ENCODE peak calls at places on chromosomes 4 and X, in nine cellular contexts. C is IMR-90, D is heart right ventricle, A is AG04450, S is psoas muscle, G is fibroblast of lung, M is ovary, L is mammary epithelial cell, F is GM23248. B is an unnamed sample.

GRCh38 chr4:104066533-104066932 is 346.7 kb upstream of the TACR3 start:
- DNase-seq in C (no peak), D (no peak), A (no peak), S (no peak), G (no peak), M (no peak), L (no peak), F (no peak), B (no peak)

GRCh38 chr4:78984593-78984992 is 45.4 kb upstream of the PAQR3 start:
- DNase-seq in C (no peak), D (no peak), A (no peak), S (no peak), G (no peak), M (no peak), L (no peak), F (no peak), B (no peak)

GRCh38 chr4:1246111-1246881 is 2.6 kb downstream of the CTBP1 start:
- DNase-seq in C (no peak), D (peak; percentile 10), A (no peak), S (peak; percentile 55), G (no peak), M (peak; percentile 8), L (peak; percentile 8), F (peak; percentile 43), B (no peak)

GRCh38 chrX:65600106-65600505 is 65.5 kb upstream of the LAS1L start:
- DNase-seq in C (no peak), D (no peak), A (no peak), S (no peak), G (no peak), M (no peak), L (no peak), F (no peak), B (no peak)

GRCh38 chr4:110287130-110287529 is 88.7 kb upstream of the ELOVL6 start:
- DNase-seq in C (peak; percentile 81), D (no peak), A (peak; percentile 49), S (no peak), G (peak; percentile 88), M (no peak), L (peak; percentile 89), F (peak; percentile 94), B (no peak)

GRCh38 chrX:134482371-134482770 is 22.4 kb downstream of the HPRT1 start:
- DNase-seq in C (no peak), D (no peak), A (no peak), S (no peak), G (peak; percentile 5), M (no peak), L (no peak), F (no peak), B (no peak)

GRCh38 chrX:150692837-150693781 is at the start of gene MTMR1:
- DNase-seq in C (no peak), D (peak; percentile 42), A (no peak), S (peak; percentile 60), G (no peak), M (peak; percentile 44), L (no peak), F (peak; percentile 49), B (no peak)

GRCh38 chrX:78886550-78886949 is 58.6 kb upstream of the P2RY10 start:
- DNase-seq in C (no peak), D (no peak), A (no peak), S (no peak), G (no peak), M (no peak), L (no peak), F (peak; percentile 43), B (no peak)

GRCh38 chr4:184932343-184932742 is 85.9 kb upstream of the HELT start:
- DNase-seq in C (no peak), D (peak; percentile 17), A (no peak), S (no peak), G (no peak), M (no peak), L (no peak), F (no peak), B (no peak)

DNA sequence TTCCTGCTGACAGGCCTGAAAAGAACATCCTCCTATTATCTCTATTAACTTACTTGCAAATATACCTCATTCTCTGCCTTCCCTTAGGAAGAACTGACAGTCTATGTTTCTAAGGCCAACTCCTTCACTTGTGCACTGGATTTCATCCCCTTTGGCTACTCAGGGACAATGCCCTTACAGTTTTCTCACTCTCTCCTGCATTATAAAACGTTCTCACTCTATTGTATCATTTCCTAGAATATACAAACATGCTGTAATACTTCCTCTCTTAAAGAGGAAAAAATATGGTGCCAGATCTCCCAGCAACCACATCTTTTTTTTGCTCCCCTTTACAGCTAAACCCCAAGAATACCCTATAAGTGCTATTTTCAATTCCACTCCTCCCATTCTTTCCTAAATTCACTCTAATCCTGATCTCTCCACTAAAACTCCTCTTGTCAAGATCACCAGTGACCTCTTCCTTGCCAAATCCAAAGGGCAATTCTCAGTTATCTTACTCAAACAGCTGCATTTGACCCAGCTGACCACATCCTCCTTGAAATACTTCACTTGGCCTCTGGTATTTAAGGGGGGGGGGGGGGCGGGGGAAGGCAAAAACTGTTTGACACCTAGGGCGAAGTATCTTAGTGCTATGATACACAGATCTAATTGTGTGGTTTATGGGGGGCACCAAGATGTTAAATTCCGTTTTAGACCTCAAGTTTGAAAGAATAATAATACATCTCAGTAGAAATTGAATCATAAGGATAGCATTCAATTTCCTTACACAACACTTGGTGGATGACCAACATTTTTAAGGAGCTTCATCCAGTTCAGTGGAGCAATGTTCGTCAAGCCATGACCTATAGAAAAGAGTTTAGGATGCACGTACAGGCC is 1.6 kb downstream of the RCHY1 start:
- DNase-seq in C (peak; percentile 54), D (no peak), A (no peak), S (no peak), G (peak; percentile 41), M (no peak), L (peak; percentile 48), F (peak; percentile 63), B (no peak)
- H3K4me3 ChIP-seq in C (peak overlapping the region; percentile 67), D (peak overlapping the region; percentile 71), A (peak overlapping the region; percentile 88), S (peak overlapping the region; percentile 80), G (peak overlapping the region; percentile 97), M (no peak overlapping the region), L (peak overlapping the region; percentile 87), F (peak overlapping the region; percentile 93), B (peak overlapping the region; percentile 73)

DNA sequence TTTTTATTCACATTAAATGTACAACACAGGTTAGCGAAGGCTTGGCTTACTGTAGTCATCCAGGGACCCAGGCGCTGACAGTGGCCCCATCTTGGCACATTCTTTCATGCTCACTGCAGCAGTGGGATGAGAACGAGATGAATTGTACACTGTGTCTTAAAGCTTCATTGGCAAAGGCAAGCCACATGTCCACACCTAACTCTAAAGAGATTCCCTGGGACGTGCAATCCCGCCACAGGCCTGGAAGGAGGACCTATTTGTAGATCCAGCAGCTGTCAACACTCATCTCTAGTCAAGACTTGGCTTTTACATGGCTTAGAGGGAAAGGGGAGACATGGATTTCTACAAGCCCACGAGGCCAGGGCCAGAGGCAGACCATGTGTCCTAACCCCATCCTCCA is 16.1 kb upstream of the CXCR3 start:
- DNase-seq in C (no peak), D (peak; percentile 21), A (no peak), S (peak; percentile 68), G (no peak), M (no peak), L (no peak), F (no peak), B (no peak)
- H3K9me3 ChIP-seq in C (no peaks in the 10 kb centered on the region), D (no peaks in the 10 kb centered on the region), A (no peaks in the 10 kb centered on the region), S (no peaks in the 10 kb centered on the region), G (no peaks in the 10 kb centered on the region), M (no peaks in the 10 kb centered on the region), L (no peaks in the 10 kb centered on the region), F (no peaks in the 10 kb centered on the region), B (no peaks in the 10 kb centered on the region)

DNA sequence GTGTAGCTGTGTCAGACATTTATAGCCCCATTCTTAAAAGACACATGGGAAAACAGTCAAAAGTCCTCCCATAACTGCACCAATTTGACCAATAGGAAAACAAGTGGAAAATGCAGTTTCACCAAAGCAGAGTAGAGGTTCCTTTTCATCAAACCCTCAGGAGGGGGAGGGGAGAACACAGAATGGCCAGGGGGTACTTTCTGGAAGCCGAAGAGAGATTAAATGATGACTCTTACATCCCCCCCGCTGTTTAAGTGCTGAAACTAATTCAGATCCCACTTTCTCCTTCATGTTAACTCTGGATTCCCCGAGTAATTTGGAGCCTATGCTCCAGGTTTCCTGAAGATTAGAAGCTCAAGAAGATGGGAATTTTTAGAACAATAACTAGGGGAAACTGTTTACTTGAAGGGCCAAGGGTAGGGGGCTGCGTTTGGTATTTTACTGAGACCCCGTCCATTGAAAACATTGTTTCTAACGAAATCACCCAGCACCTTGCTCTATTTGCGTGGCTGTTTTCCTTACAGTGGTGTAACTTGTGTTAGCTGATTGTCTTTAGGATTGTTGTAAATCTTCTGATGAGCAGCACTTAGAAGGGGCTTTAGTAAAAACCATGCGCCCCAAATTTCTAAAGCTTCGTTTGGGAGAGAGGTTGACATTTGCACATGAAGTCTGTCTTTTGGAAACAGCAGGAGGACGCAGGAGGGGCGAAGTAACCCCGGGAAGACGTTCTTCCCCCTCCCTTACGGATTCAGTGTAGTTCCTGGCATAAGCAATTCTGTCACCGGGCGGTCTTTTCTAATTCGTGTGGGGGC is 2.2 kb upstream of the LEF1 start:
- DNase-seq in C (no peak), D (no peak), A (no peak), S (no peak), G (no peak), M (no peak), L (no peak), F (no peak), B (no peak)
- H3K4me3 ChIP-seq in C (no peak overlapping the region), D (no peak overlapping the region), A (no peak overlapping the region), S (no peak overlapping the region), G (no peak overlapping the region), M (no peak overlapping the region), L (no peak overlapping the region), F (no peak overlapping the region), B (peak overlapping the region; percentile 88)

GRCh38 chrX:117092641-117093040 is 629.9 kb upstream of the CT83 start:
- DNase-seq in C (no peak), D (no peak), A (no peak), S (no peak), G (no peak), M (no peak), L (no peak), F (no peak), B (no peak)

GRCh38 chrX:117093319-117093718 is 630.5 kb upstream of the CT83 start:
- DNase-seq in C (no peak), D (no peak), A (no peak), S (no peak), G (no peak), M (no peak), L (no peak), F (no peak), B (no peak)

GRCh38 chrX:117096528-117096927 is 633.8 kb upstream of the CT83 start:
- DNase-seq in C (no peak), D (no peak), A (no peak), S (no peak), G (no peak), M (no peak), L (no peak), F (no peak), B (no peak)

GRCh38 chrX:117095393-117095792 is 632.6 kb upstream of the CT83 start:
- DNase-seq in C (no peak), D (no peak), A (no peak), S (no peak), G (no peak), M (no peak), L (no peak), F (no peak), B (no peak)

DNA sequence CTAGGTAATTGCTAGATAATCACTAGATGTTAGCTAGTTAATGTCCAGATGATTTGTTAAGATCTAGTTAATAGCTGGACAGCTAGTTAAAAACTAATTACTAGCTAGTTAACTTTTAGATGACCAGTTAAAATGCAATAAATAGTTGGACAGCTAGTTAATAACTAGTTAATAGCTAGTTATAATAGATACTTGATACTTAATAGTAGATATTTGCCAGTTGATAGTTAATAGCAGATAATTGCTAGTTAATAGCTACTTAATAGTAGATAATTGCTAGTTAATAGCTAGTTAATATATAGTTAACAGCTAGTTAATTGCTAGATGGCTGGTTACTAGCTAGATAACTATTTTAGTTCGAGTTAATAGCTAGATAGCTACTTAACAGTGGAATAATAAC is 631.4 kb upstream of the CT83 start:
- DNase-seq in C (no peak), D (no peak), A (no peak), S (no peak), G (no peak), M (no peak), L (no peak), F (no peak), B (no peak)
- H3K9me3 ChIP-seq in C (peaks cover 1% of the 10 kb centered on the region), D (no peaks in the 10 kb centered on the region), A (no peaks in the 10 kb centered on the region), S (no peaks in the 10 kb centered on the region), G (no peaks in the 10 kb centered on the region), M (no peaks in the 10 kb centered on the region), L (peaks cover 12% of the 10 kb centered on the region), F (no peaks in the 10 kb centered on the region), B (no peaks in the 10 kb centered on the region)

B was measured in thoracic aorta.